ENCODE peak calls at places on chromosomes 12 and 14, in nine cellular contexts. One of them, this sample, is unnamed.

GRCh38 chr12:94336201-94336915 is 123.3 kb downstream of the CEP83 start:
- DNase-seq in small intestine: peak; percentile 7
- DNase-seq in tibial nerve: no peak
- DNase-seq in A549: no peak
- DNase-seq in lower lobe of right lung: no peak
- DNase-seq in naive thymus-derived CD4-positive, alpha-beta T cell: no peak
- DNase-seq in cardiac muscle cell: peak; percentile 77
- DNase-seq in fibroblast of lung: no peak
- DNase-seq in mammary epithelial cell: no peak
- DNase-seq in this sample: no peak

GRCh38 chr14:64387232-64387737 is 868 bp upstream of the MTHFD1 start:
- DNase-seq in naive thymus-derived CD4-positive, alpha-beta T cell: no peak
- DNase-seq in small intestine: peak; percentile 10
- DNase-seq in lower lobe of right lung: no peak
- DNase-seq in fibroblast of lung: peak; percentile 34
- DNase-seq in A549: peak; percentile 41
- DNase-seq in mammary epithelial cell: peak; percentile 33
- DNase-seq in cardiac muscle cell: peak; percentile 36
- DNase-seq in tibial nerve: no peak
- DNase-seq in this sample: peak; percentile 68

GRCh38 chr12:131104464-131105350 is 151.0 kb downstream of the ADGRD1 start:
- DNase-seq in naive thymus-derived CD4-positive, alpha-beta T cell: peak; percentile 71
- DNase-seq in small intestine: peak; percentile 60
- DNase-seq in lower lobe of right lung: peak; percentile 89
- DNase-seq in A549: peak; percentile 77
- DNase-seq in mammary epithelial cell: peak; percentile 5
- DNase-seq in tibial nerve: peak; percentile 89
- DNase-seq in cardiac muscle cell: peak; percentile 79
- DNase-seq in fibroblast of lung: peak; percentile 25
- DNase-seq in this sample: no peak

GRCh38 chr12:57620936-57621496 is 9.8 kb downstream of the ARHGEF25 start:
- DNase-seq in A549: no peak
- DNase-seq in tibial nerve: no peak
- DNase-seq in lower lobe of right lung: no peak
- DNase-seq in fibroblast of lung: no peak
- DNase-seq in small intestine: no peak
- DNase-seq in cardiac muscle cell: no peak
- DNase-seq in naive thymus-derived CD4-positive, alpha-beta T cell: no peak
- DNase-seq in mammary epithelial cell: no peak
- DNase-seq in this sample: peak; percentile 43

GRCh38 chr12:129215436-129216025 is 362.3 kb downstream of the GLT1D1 start:
- DNase-seq in naive thymus-derived CD4-positive, alpha-beta T cell: no peak
- DNase-seq in tibial nerve: no peak
- DNase-seq in fibroblast of lung: peak; percentile 74
- DNase-seq in mammary epithelial cell: no peak
- DNase-seq in lower lobe of right lung: no peak
- DNase-seq in small intestine: no peak
- DNase-seq in cardiac muscle cell: no peak
- DNase-seq in A549: no peak
- DNase-seq in this sample: no peak

GRCh38 chr14:105978618-105979295 is 452.4 kb downstream of the TMEM121 start:
- DNase-seq in cardiac muscle cell: no peak
- DNase-seq in naive thymus-derived CD4-positive, alpha-beta T cell: no peak
- DNase-seq in fibroblast of lung: no peak
- DNase-seq in mammary epithelial cell: no peak
- DNase-seq in A549: no peak
- DNase-seq in lower lobe of right lung: no peak
- DNase-seq in tibial nerve: no peak
- DNase-seq in small intestine: no peak
- DNase-seq in this sample: no peak

GRCh38 chr12:88237954-88238353 is 95.8 kb downstream of the TMTC3 start:
- DNase-seq in cardiac muscle cell: peak; percentile 44
- DNase-seq in small intestine: no peak
- DNase-seq in mammary epithelial cell: peak; percentile 82
- DNase-seq in fibroblast of lung: peak; percentile 82
- DNase-seq in lower lobe of right lung: no peak
- DNase-seq in tibial nerve: no peak
- DNase-seq in naive thymus-derived CD4-positive, alpha-beta T cell: no peak
- DNase-seq in A549: no peak
- DNase-seq in this sample: no peak

GRCh38 chr12:69136931-69137613 is 102.3 kb upstream of the CPSF6 start:
- DNase-seq in lower lobe of right lung: no peak
- DNase-seq in mammary epithelial cell: no peak
- DNase-seq in tibial nerve: no peak
- DNase-seq in naive thymus-derived CD4-positive, alpha-beta T cell: no peak
- DNase-seq in A549: no peak
- DNase-seq in cardiac muscle cell: no peak
- DNase-seq in small intestine: no peak
- DNase-seq in fibroblast of lung: peak; percentile 14
- DNase-seq in this sample: no peak

GRCh38 chr12:57224973-57225679 is 4.4 kb upstream of the SHMT2 start:
- DNase-seq in lower lobe of right lung: peak; percentile 80
- DNase-seq in fibroblast of lung: no peak
- DNase-seq in naive thymus-derived CD4-positive, alpha-beta T cell: peak; percentile 65
- DNase-seq in mammary epithelial cell: no peak
- DNase-seq in tibial nerve: no peak
- DNase-seq in cardiac muscle cell: peak; percentile 52
- DNase-seq in A549: no peak
- DNase-seq in small intestine: peak; percentile 49
- DNase-seq in this sample: no peak

GRCh38 chr12:7376196-7376595 is 67.8 kb downstream of the CD163L1 start:
- DNase-seq in tibial nerve: no peak
- DNase-seq in A549: no peak
- DNase-seq in mammary epithelial cell: no peak
- DNase-seq in lower lobe of right lung: no peak
- DNase-seq in cardiac muscle cell: peak; percentile 10
- DNase-seq in fibroblast of lung: peak; percentile 7
- DNase-seq in small intestine: no peak
- DNase-seq in naive thymus-derived CD4-positive, alpha-beta T cell: no peak
- DNase-seq in this sample: no peak

GRCh38 chr14:60655898-60656754 is 6.8 kb upstream of the SIX1 start:
- DNase-seq in lower lobe of right lung: no peak
- DNase-seq in fibroblast of lung: peak; percentile 34
- DNase-seq in tibial nerve: no peak
- DNase-seq in cardiac muscle cell: no peak
- DNase-seq in mammary epithelial cell: no peak
- DNase-seq in A549: no peak
- DNase-seq in small intestine: no peak
- DNase-seq in naive thymus-derived CD4-positive, alpha-beta T cell: no peak
- DNase-seq in this sample: no peak

GRCh38 chr14:103547455-103547940 is 15.0 kb downstream of the BAG5 start:
- DNase-seq in fibroblast of lung: no peak
- DNase-seq in tibial nerve: no peak
- DNase-seq in small intestine: no peak
- DNase-seq in naive thymus-derived CD4-positive, alpha-beta T cell: no peak
- DNase-seq in cardiac muscle cell: no peak
- DNase-seq in mammary epithelial cell: no peak
- DNase-seq in lower lobe of right lung: peak; percentile 34
- DNase-seq in A549: no peak
- DNase-seq in this sample: no peak

GRCh38 chr12:8887285-8887715 is 27.0 kb upstream of the PHC1 start:
- DNase-seq in tibial nerve: no peak
- DNase-seq in naive thymus-derived CD4-positive, alpha-beta T cell: no peak
- DNase-seq in small intestine: no peak
- DNase-seq in cardiac muscle cell: peak; percentile 15
- DNase-seq in mammary epithelial cell: peak; percentile 26
- DNase-seq in lower lobe of right lung: no peak
- DNase-seq in fibroblast of lung: peak; percentile 30
- DNase-seq in A549: no peak
- DNase-seq in this sample: no peak

GRCh38 chr12:8890313-8891084 is 23.8 kb upstream of the PHC1 start:
- DNase-seq in fibroblast of lung: peak; percentile 33
- DNase-seq in small intestine: peak; percentile 61
- DNase-seq in lower lobe of right lung: peak; percentile 46
- DNase-seq in naive thymus-derived CD4-positive, alpha-beta T cell: peak; percentile 58
- DNase-seq in cardiac muscle cell: peak; percentile 68
- DNase-seq in mammary epithelial cell: peak; percentile 17
- DNase-seq in A549: peak; percentile 66
- DNase-seq in tibial nerve: no peak
- DNase-seq in this sample: no peak

GRCh38 chr12:8886515-8887284 is 27.6 kb upstream of the PHC1 start:
- DNase-seq in small intestine: peak; percentile 25
- DNase-seq in A549: no peak
- DNase-seq in fibroblast of lung: no peak
- DNase-seq in tibial nerve: no peak
- DNase-seq in naive thymus-derived CD4-positive, alpha-beta T cell: no peak
- DNase-seq in cardiac muscle cell: no peak
- DNase-seq in mammary epithelial cell: no peak
- DNase-seq in lower lobe of right lung: no peak
- DNase-seq in this sample: no peak
- H3K4me3 ChIP-seq in small intestine: no peak overlapping the region
- H3K4me3 ChIP-seq in A549: no peak overlapping the region
- H3K4me3 ChIP-seq in fibroblast of lung: no peak overlapping the region
- H3K4me3 ChIP-seq in tibial nerve: no peak overlapping the region
- H3K4me3 ChIP-seq in naive thymus-derived CD4-positive, alpha-beta T cell: no peak overlapping the region
- H3K4me3 ChIP-seq in cardiac muscle cell: no peak overlapping the region
- H3K4me3 ChIP-seq in mammary epithelial cell: no peak overlapping the region
- H3K4me3 ChIP-seq in lower lobe of right lung: no peak overlapping the region
- H3K4me3 ChIP-seq in this sample: no peak overlapping the region

DNA sequence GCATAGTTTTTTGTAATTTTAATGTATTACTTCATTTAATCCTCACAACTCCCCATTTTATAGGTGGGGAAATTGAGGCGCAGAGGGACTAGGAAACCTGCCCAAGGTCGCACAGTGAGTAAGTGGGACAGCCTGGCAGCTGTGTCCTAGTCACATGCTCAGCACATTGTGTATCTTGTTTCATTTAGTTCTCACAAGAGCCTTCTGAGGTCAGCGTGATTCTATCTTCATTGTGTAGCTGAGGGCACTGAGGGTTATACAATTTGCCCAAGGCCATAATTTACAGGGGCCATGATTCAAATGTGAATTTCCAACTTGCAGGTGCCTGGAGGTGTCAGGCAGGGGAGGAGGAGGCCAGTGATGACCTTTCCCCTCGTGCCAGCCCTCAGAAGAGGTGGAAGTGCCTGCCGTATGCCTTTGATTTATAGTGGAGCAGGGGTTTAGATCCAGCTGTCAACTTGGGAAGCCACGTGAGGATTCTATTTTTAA is 30.3 kb upstream of the SMOC1 start:
- DNase-seq in tibial nerve: no peak
- DNase-seq in cardiac muscle cell: no peak
- DNase-seq in naive thymus-derived CD4-positive, alpha-beta T cell: no peak
- DNase-seq in lower lobe of right lung: no peak
- DNase-seq in A549: no peak
- DNase-seq in small intestine: no peak
- DNase-seq in fibroblast of lung: no peak
- DNase-seq in mammary epithelial cell: no peak
- DNase-seq in this sample: no peak
- H3K4me1 ChIP-seq in tibial nerve: no peaks in the 10 kb centered on the region
- H3K4me1 ChIP-seq in cardiac muscle cell: no peaks in the 10 kb centered on the region
- H3K4me1 ChIP-seq in naive thymus-derived CD4-positive, alpha-beta T cell: no peaks in the 10 kb centered on the region
- H3K4me1 ChIP-seq in lower lobe of right lung: no peaks in the 10 kb centered on the region
- H3K4me1 ChIP-seq in A549: peaks cover 3% of the 10 kb centered on the region
- H3K4me1 ChIP-seq in small intestine: no peaks in the 10 kb centered on the region
- H3K4me1 ChIP-seq in fibroblast of lung: no peaks in the 10 kb centered on the region
- H3K4me1 ChIP-seq in mammary epithelial cell: no peaks in the 10 kb centered on the region
- H3K4me1 ChIP-seq in this sample: no peaks in the 10 kb centered on the region

DNA sequence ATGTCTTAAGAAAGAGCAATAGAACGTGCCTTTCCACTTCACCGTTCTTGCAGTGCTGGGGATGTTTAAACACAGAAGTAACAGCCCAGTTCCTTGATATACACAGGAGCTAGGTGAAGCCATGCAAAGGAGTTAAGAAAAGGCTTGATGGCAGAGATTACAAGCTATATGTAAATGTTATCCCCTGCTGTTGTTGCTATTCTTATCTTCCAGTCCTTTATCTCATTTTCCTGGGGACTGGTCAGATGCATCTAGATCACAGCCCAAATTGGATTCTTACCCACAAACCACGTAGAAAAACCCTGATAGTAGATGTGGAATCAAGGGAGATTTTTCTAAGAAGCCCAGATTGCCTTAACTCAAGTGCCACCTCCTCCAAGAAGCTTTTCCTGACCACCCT is 5.5 kb downstream of the ASCL1 start:
- DNase-seq in lower lobe of right lung: no peak
- DNase-seq in tibial nerve: no peak
- DNase-seq in A549: no peak
- DNase-seq in naive thymus-derived CD4-positive, alpha-beta T cell: no peak
- DNase-seq in fibroblast of lung: no peak
- DNase-seq in small intestine: no peak
- DNase-seq in mammary epithelial cell: no peak
- DNase-seq in cardiac muscle cell: no peak
- DNase-seq in this sample: no peak
- H3K27ac ChIP-seq in lower lobe of right lung: no peak overlapping the region
- H3K27ac ChIP-seq in tibial nerve: no peak overlapping the region
- H3K27ac ChIP-seq in A549: no peak overlapping the region
- H3K27ac ChIP-seq in naive thymus-derived CD4-positive, alpha-beta T cell: no peak overlapping the region
- H3K27ac ChIP-seq in fibroblast of lung: no peak overlapping the region
- H3K27ac ChIP-seq in small intestine: no peak overlapping the region
- H3K27ac ChIP-seq in mammary epithelial cell: no peak overlapping the region
- H3K27ac ChIP-seq in cardiac muscle cell: no peak overlapping the region
- H3K27ac ChIP-seq in this sample: no peak overlapping the region

DNA sequence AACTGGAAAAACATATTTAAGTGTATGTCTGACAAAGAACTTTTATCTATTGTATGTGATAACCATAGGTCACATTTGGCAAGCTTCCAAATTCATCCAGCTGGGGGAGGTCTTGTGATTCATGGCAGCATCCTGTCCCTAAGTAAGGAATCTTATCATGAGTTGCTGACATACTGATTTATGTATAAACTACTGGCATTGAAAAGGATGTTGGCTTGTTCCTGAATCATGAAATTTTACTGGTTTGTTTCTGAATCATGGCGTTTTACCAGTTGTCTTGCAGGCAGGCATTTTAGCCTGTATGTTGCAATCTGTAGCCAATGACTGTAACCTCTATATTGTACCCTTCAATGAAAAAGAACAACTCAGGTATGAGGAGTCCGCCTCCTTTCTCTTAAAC is 244.8 kb downstream of the IPO8 start:
- DNase-seq in mammary epithelial cell: no peak
- DNase-seq in fibroblast of lung: peak; percentile 47
- DNase-seq in small intestine: no peak
- DNase-seq in tibial nerve: no peak
- DNase-seq in naive thymus-derived CD4-positive, alpha-beta T cell: no peak
- DNase-seq in lower lobe of right lung: no peak
- DNase-seq in cardiac muscle cell: peak; percentile 82
- DNase-seq in A549: no peak
- DNase-seq in this sample: no peak
- H3K4me3 ChIP-seq in mammary epithelial cell: no peak overlapping the region
- H3K4me3 ChIP-seq in fibroblast of lung: no peak overlapping the region
- H3K4me3 ChIP-seq in small intestine: no peak overlapping the region
- H3K4me3 ChIP-seq in tibial nerve: no peak overlapping the region
- H3K4me3 ChIP-seq in naive thymus-derived CD4-positive, alpha-beta T cell: no peak overlapping the region
- H3K4me3 ChIP-seq in lower lobe of right lung: no peak overlapping the region
- H3K4me3 ChIP-seq in cardiac muscle cell: no peak overlapping the region
- H3K4me3 ChIP-seq in A549: no peak overlapping the region
- H3K4me3 ChIP-seq in this sample: no peak overlapping the region

GRCh38 chr14:91354221-91354916 is 63.3 kb downstream of the CCDC88C start:
- DNase-seq in A549: no peak
- DNase-seq in cardiac muscle cell: peak; percentile 50
- DNase-seq in lower lobe of right lung: no peak
- DNase-seq in mammary epithelial cell: peak; percentile 14
- DNase-seq in fibroblast of lung: peak; percentile 64
- DNase-seq in tibial nerve: no peak
- DNase-seq in small intestine: no peak
- DNase-seq in naive thymus-derived CD4-positive, alpha-beta T cell: no peak
- DNase-seq in this sample: no peak
- H3K4me1 ChIP-seq in A549: no peaks in the 10 kb centered on the region
- H3K4me1 ChIP-seq in cardiac muscle cell: no peaks in the 10 kb centered on the region
- H3K4me1 ChIP-seq in lower lobe of right lung: peaks cover 45% of the 10 kb centered on the region
- H3K4me1 ChIP-seq in mammary epithelial cell: no peaks in the 10 kb centered on the region
- H3K4me1 ChIP-seq in fibroblast of lung: no peaks in the 10 kb centered on the region
- H3K4me1 ChIP-seq in tibial nerve: peaks cover 13% of the 10 kb centered on the region
- H3K4me1 ChIP-seq in small intestine: no peaks in the 10 kb centered on the region
- H3K4me1 ChIP-seq in naive thymus-derived CD4-positive, alpha-beta T cell: peaks cover 77% of the 10 kb centered on the region
- H3K4me1 ChIP-seq in this sample: peaks cover 5% of the 10 kb centered on the region

This sample was measured in RWPE2.